ENCODE peak calls at places on chromosomes 4 and X, in six cellular contexts. N is SJSA1, Y is left lung, D is lower lobe of right lung, R is iPS DF 6.9, S is cardiac muscle cell. F is an unnamed sample. For H3K4me1, the result is how much of the 10 kb centered on the place peaks cover.

GRCh38 chr4:86831262-86832090 is 17.7 kb downstream of the SLC10A6 start:
- DNase-seq in N (peak), Y (peak), D (peak), R (no peak), S (no peak), F (no peak)

GRCh38 chr4:173528378-173529321 is 1.4 kb downstream of the HAND2 start:
- DNase-seq in N (no peak), Y (no peak), D (no peak), R (no peak), S (peak), F (no peak)

GRCh38 chr4:153541426-153542096 is 75.4 kb downstream of the TMEM131L start:
- DNase-seq in N (no peak), Y (no peak), D (no peak), R (no peak), S (no peak), F (no peak)

GRCh38 chr4:106096454-106096853 is 201.2 kb downstream of the NPNT start:
- DNase-seq in N (no peak), Y (no peak), D (no peak), R (no peak), S (no peak), F (no peak)

GRCh38 chrX:141320801-141321200 is 78.5 kb upstream of the SPANXC start:
- DNase-seq in N (no peak), Y (no peak), D (no peak), R (no peak), S (no peak), F (no peak)

GRCh38 chr4:7351014-7351413 is 83.7 kb downstream of the PSAPL1 start:
- DNase-seq in N (no peak), Y (no peak), D (peak), R (no peak), S (no peak), F (no peak)

GRCh38 chrX:71996826-71997225 is 86.2 kb downstream of the NHSL2 start:
- DNase-seq in N (no peak), Y (no peak), D (no peak), R (no peak), S (no peak), F (no peak)

GRCh38 chrX:108090474-108091265 is 672 bp downstream of the PSMD10 start:
- DNase-seq in N (no peak), Y (no peak), D (no peak), R (no peak), S (peak), F (no peak)

GRCh38 chr4:41655177-41655576 is 93.3 kb downstream of the PHOX2B start:
- DNase-seq in N (no peak), Y (no peak), D (no peak), R (no peak), S (no peak), F (no peak)

GRCh38 chr4:41405464-41405863 is 132.5 kb upstream of the LIMCH1 start:
- DNase-seq in N (no peak), Y (no peak), D (no peak), R (no peak), S (no peak), F (no peak)

GRCh38 chr4:106898621-106899230 is 137.4 kb downstream of the DKK2 start:
- DNase-seq in N (peak), Y (peak), D (no peak), R (peak), S (peak), F (peak)

GRCh38 chr4:113582737-113583136 is 178.8 kb downstream of the CAMK2D start:
- DNase-seq in N (no peak), Y (no peak), D (no peak), R (no peak), S (peak), F (no peak)

GRCh38 chr4:52059372-52059771 is 8.3 kb downstream of the SPATA18 start:
- DNase-seq in N (no peak), Y (no peak), D (no peak), R (no peak), S (no peak), F (no peak)

GRCh38 chr4:1038948-1039492 is 27.6 kb downstream of the FGFRL1 start:
- DNase-seq in N (no peak), Y (no peak), D (no peak), R (no peak), S (no peak), F (no peak)
- H3K4me1 ChIP-seq in N (under half), Y (under half), D (under half), R (under half), S (under half), F (under half)

GRCh38 chr4:40177591-40177990 is 19.2 kb upstream of the RHOH start:
- DNase-seq in N (no peak), Y (no peak), D (no peak), R (no peak), S (no peak), F (no peak)

GRCh38 chr4:40179360-40179759 is 17.5 kb upstream of the RHOH start:
- DNase-seq in N (no peak), Y (no peak), D (no peak), R (no peak), S (no peak), F (no peak)

GRCh38 chr4:40176602-40177001 is 20.2 kb upstream of the RHOH start:
- DNase-seq in N (no peak), Y (no peak), D (no peak), R (no peak), S (no peak), F (no peak)

GRCh38 chr4:40180356-40180755 is 16.5 kb upstream of the RHOH start:
- DNase-seq in N (no peak), Y (no peak), D (no peak), R (no peak), S (no peak), F (no peak)

DNA sequence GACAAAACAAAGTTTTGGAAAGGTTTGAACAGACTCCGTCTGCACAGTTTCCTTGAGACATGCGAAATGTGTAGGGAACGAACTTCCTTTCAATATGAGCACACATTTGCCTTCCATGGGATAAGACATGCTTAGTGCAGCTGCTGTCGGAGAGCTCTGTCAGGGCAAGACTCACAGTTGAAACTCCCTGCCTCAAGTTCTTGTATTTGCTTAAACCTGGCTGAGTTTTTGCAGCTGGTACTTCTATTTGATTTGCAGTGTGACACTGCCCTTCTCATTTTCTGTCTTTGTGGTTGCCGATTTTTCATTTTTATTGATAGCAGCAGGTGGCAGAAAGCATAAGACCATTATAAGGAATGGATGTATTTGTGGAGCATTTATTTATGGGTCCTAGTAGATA is 18.2 kb upstream of the RHOH start:
- DNase-seq in N (no peak), Y (no peak), D (no peak), R (no peak), S (no peak), F (peak)
- H3K4me1 ChIP-seq in N (under half), Y (under half), D (under half), R (under half), S (under half), F (under half)

DNA sequence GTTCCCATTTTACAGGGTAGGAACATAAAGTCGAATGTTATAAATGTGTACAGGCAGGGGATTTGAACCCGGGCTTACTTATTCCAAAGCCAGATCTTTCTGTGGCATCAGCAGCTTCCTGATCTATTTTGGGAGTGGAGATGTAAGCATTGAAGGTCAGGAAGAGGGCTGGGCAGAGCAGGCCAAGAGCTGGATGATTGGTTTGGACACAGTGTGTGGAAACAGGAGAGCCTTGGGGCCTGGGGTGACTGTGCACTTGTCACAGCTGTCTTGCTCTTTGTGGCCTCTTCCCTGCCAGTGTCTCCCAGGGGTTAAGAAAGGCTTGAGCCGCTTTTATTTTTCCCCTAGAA is 127.9 kb upstream of the ENPP6 start:
- DNase-seq in N (no peak), Y (peak), D (no peak), R (no peak), S (peak), F (no peak)
- H3K4me1 ChIP-seq in N (under half), Y (under half), D (half or more), R (under half), S (under half), F (half or more)

GRCh38 chr4:181685461-181685860 is 557.7 kb upstream of the TENM3 start:
- DNase-seq in N (peak), Y (no peak), D (no peak), R (no peak), S (no peak), F (no peak)
- H3K4me1 ChIP-seq in N (under half), Y (under half), D (under half), R (under half), S (under half), F (under half)

GRCh38 chrX:7399373-7399772 is 251.4 kb upstream of the PUDP start:
- DNase-seq in N (no peak), Y (no peak), D (no peak), R (no peak), S (no peak), F (no peak)
- H3K4me1 ChIP-seq in N (under half), Y (under half), D (under half), R (under half), S (under half), F (under half)

F was measured in MM.1S.